ENCODE peak calls at places on chromosomes 6 and 20, in eight cellular contexts. One of them, this sample, is unnamed.

GRCh38 chr20:4957939-4958362 is 43.4 kb downstream of the SLC23A2 start:
- DNase-seq in H1: no peak
- DNase-seq in ovary: no peak
- DNase-seq in glutamatergic neuron: no peak
- DNase-seq in GM06990: peak
- DNase-seq in stromal cell of bone marrow: peak
- DNase-seq in IMR-90: peak
- DNase-seq in stomach: no peak
- DNase-seq in this sample: peak

GRCh38 chr6:7912736-7913517 is 2.3 kb upstream of the TXNDC5 start:
- DNase-seq in H1: no peak
- DNase-seq in ovary: no peak
- DNase-seq in glutamatergic neuron: no peak
- DNase-seq in GM06990: no peak
- DNase-seq in stromal cell of bone marrow: no peak
- DNase-seq in IMR-90: no peak
- DNase-seq in stomach: no peak
- DNase-seq in this sample: no peak

GRCh38 chr20:3719046-3719445 is 6.6 kb upstream of the SIGLEC1 start:
- DNase-seq in H1: no peak
- DNase-seq in ovary: no peak
- DNase-seq in glutamatergic neuron: no peak
- DNase-seq in GM06990: no peak
- DNase-seq in stromal cell of bone marrow: no peak
- DNase-seq in IMR-90: no peak
- DNase-seq in stomach: no peak
- DNase-seq in this sample: no peak

GRCh38 chr6:139230421-139230840 is 61.4 kb downstream of the TXLNB start:
- DNase-seq in H1: no peak
- DNase-seq in ovary: no peak
- DNase-seq in glutamatergic neuron: no peak
- DNase-seq in GM06990: no peak
- DNase-seq in stromal cell of bone marrow: peak
- DNase-seq in IMR-90: peak
- DNase-seq in stomach: no peak
- DNase-seq in this sample: no peak

GRCh38 chr6:73152998-73153757 is 72.1 kb downstream of the KHDC1L start:
- DNase-seq in H1: no peak
- DNase-seq in ovary: no peak
- DNase-seq in glutamatergic neuron: no peak
- DNase-seq in GM06990: no peak
- DNase-seq in stromal cell of bone marrow: peak
- DNase-seq in IMR-90: peak
- DNase-seq in stomach: no peak
- DNase-seq in this sample: no peak

GRCh38 chr6:145631374-145631773 is 103.9 kb downstream of the EPM2A start:
- DNase-seq in H1: no peak
- DNase-seq in ovary: no peak
- DNase-seq in glutamatergic neuron: no peak
- DNase-seq in GM06990: no peak
- DNase-seq in stromal cell of bone marrow: no peak
- DNase-seq in IMR-90: no peak
- DNase-seq in stomach: no peak
- DNase-seq in this sample: no peak

GRCh38 chr6:87848616-87849015 is 146.6 kb upstream of the AKIRIN2 start:
- DNase-seq in H1: no peak
- DNase-seq in ovary: no peak
- DNase-seq in glutamatergic neuron: peak
- DNase-seq in GM06990: no peak
- DNase-seq in stromal cell of bone marrow: no peak
- DNase-seq in IMR-90: no peak
- DNase-seq in stomach: peak
- DNase-seq in this sample: peak

GRCh38 chr6:50826037-50826761 is 7.5 kb downstream of the TFAP2B start:
- DNase-seq in H1: no peak
- DNase-seq in ovary: no peak
- DNase-seq in glutamatergic neuron: no peak
- DNase-seq in GM06990: no peak
- DNase-seq in stromal cell of bone marrow: no peak
- DNase-seq in IMR-90: no peak
- DNase-seq in stomach: no peak
- DNase-seq in this sample: no peak

GRCh38 chr6:131914967-131915751 is 36.0 kb downstream of the CCN2 start:
- DNase-seq in H1: no peak
- DNase-seq in ovary: peak
- DNase-seq in glutamatergic neuron: peak
- DNase-seq in GM06990: peak
- DNase-seq in stromal cell of bone marrow: peak
- DNase-seq in IMR-90: peak
- DNase-seq in stomach: peak
- DNase-seq in this sample: peak

GRCh38 chr6:2476376-2476775 is 231.0 kb upstream of the GMDS start:
- DNase-seq in H1: no peak
- DNase-seq in ovary: no peak
- DNase-seq in glutamatergic neuron: no peak
- DNase-seq in GM06990: no peak
- DNase-seq in stromal cell of bone marrow: peak
- DNase-seq in IMR-90: no peak
- DNase-seq in stomach: no peak
- DNase-seq in this sample: peak

GRCh38 chr20:36051318-36052116 is 83.1 kb downstream of the CNBD2 start:
- DNase-seq in H1: peak
- DNase-seq in ovary: no peak
- DNase-seq in glutamatergic neuron: no peak
- DNase-seq in GM06990: no peak
- DNase-seq in stromal cell of bone marrow: no peak
- DNase-seq in IMR-90: no peak
- DNase-seq in stomach: no peak
- DNase-seq in this sample: no peak

GRCh38 chr6:139860193-139860592 is 485.7 kb upstream of the CITED2 start:
- DNase-seq in H1: no peak
- DNase-seq in ovary: no peak
- DNase-seq in glutamatergic neuron: no peak
- DNase-seq in GM06990: no peak
- DNase-seq in stromal cell of bone marrow: no peak
- DNase-seq in IMR-90: no peak
- DNase-seq in stomach: no peak
- DNase-seq in this sample: no peak

GRCh38 chr6:6843057-6843627 is 254.6 kb downstream of the LY86 start:
- DNase-seq in H1: no peak
- DNase-seq in ovary: no peak
- DNase-seq in glutamatergic neuron: no peak
- DNase-seq in GM06990: no peak
- DNase-seq in stromal cell of bone marrow: peak
- DNase-seq in IMR-90: peak
- DNase-seq in stomach: no peak
- DNase-seq in this sample: no peak

GRCh38 chr6:108585921-108586320 is 25.2 kb downstream of the FOXO3 start:
- DNase-seq in H1: no peak
- DNase-seq in ovary: no peak
- DNase-seq in glutamatergic neuron: no peak
- DNase-seq in GM06990: no peak
- DNase-seq in stromal cell of bone marrow: no peak
- DNase-seq in IMR-90: no peak
- DNase-seq in stomach: no peak
- DNase-seq in this sample: no peak

GRCh38 chr6:40845588-40845987 is 193.4 kb downstream of the UNC5CL start:
- DNase-seq in H1: peak
- DNase-seq in ovary: peak
- DNase-seq in glutamatergic neuron: peak
- DNase-seq in GM06990: peak
- DNase-seq in stromal cell of bone marrow: no peak
- DNase-seq in IMR-90: peak
- DNase-seq in stomach: peak
- DNase-seq in this sample: peak

GRCh38 chr6:46263709-46264091 is 92.9 kb upstream of the ENPP5 start:
- DNase-seq in H1: no peak
- DNase-seq in ovary: no peak
- DNase-seq in glutamatergic neuron: no peak
- DNase-seq in GM06990: no peak
- DNase-seq in stromal cell of bone marrow: peak
- DNase-seq in IMR-90: peak
- DNase-seq in stomach: no peak
- DNase-seq in this sample: no peak

GRCh38 chr6:36126553-36127458 is 3.5 kb upstream of the MAPK13 start:
- DNase-seq in H1: no peak
- DNase-seq in ovary: no peak
- DNase-seq in glutamatergic neuron: no peak
- DNase-seq in GM06990: no peak
- DNase-seq in stromal cell of bone marrow: no peak
- DNase-seq in IMR-90: peak
- DNase-seq in stomach: no peak
- DNase-seq in this sample: no peak

GRCh38 chr20:17636523-17637412 is 45.3 kb downstream of the RRBP1 start:
- DNase-seq in H1: no peak
- DNase-seq in ovary: no peak
- DNase-seq in glutamatergic neuron: peak
- DNase-seq in GM06990: no peak
- DNase-seq in stromal cell of bone marrow: no peak
- DNase-seq in IMR-90: no peak
- DNase-seq in stomach: no peak
- DNase-seq in this sample: no peak

GRCh38 chr6:167759206-167759605 is 67.5 kb upstream of the AFDN start:
- DNase-seq in H1: no peak
- DNase-seq in ovary: no peak
- DNase-seq in glutamatergic neuron: no peak
- DNase-seq in GM06990: no peak
- DNase-seq in stromal cell of bone marrow: no peak
- DNase-seq in IMR-90: no peak
- DNase-seq in stomach: no peak
- DNase-seq in this sample: no peak

GRCh38 chr6:36387440-36388303 is at the start of gene ETV7:
- DNase-seq in H1: peak
- DNase-seq in ovary: peak
- DNase-seq in glutamatergic neuron: no peak
- DNase-seq in GM06990: peak
- DNase-seq in stromal cell of bone marrow: peak
- DNase-seq in IMR-90: peak
- DNase-seq in stomach: peak
- DNase-seq in this sample: peak

GRCh38 chr6:140041571-140042332 is 667.3 kb upstream of the CITED2 start:
- DNase-seq in H1: no peak
- DNase-seq in ovary: no peak
- DNase-seq in glutamatergic neuron: no peak
- DNase-seq in GM06990: no peak
- DNase-seq in stromal cell of bone marrow: no peak
- DNase-seq in IMR-90: no peak
- DNase-seq in stomach: no peak
- DNase-seq in this sample: no peak

GRCh38 chr6:4812068-4812467 is 35.9 kb downstream of the CDYL start:
- DNase-seq in H1: no peak
- DNase-seq in ovary: no peak
- DNase-seq in glutamatergic neuron: no peak
- DNase-seq in GM06990: no peak
- DNase-seq in stromal cell of bone marrow: no peak
- DNase-seq in IMR-90: no peak
- DNase-seq in stomach: no peak
- DNase-seq in this sample: no peak

GRCh38 chr6:139648430-139649000 is 274.1 kb upstream of the CITED2 start:
- DNase-seq in H1: no peak
- DNase-seq in ovary: no peak
- DNase-seq in glutamatergic neuron: no peak
- DNase-seq in GM06990: no peak
- DNase-seq in stromal cell of bone marrow: no peak
- DNase-seq in IMR-90: no peak
- DNase-seq in stomach: no peak
- DNase-seq in this sample: no peak

GRCh38 chr6:18053071-18053475 is 65.6 kb upstream of the KIF13A start:
- DNase-seq in H1: no peak
- DNase-seq in ovary: no peak
- DNase-seq in glutamatergic neuron: no peak
- DNase-seq in GM06990: no peak
- DNase-seq in stromal cell of bone marrow: peak
- DNase-seq in IMR-90: peak
- DNase-seq in stomach: no peak
- DNase-seq in this sample: no peak

GRCh38 chr6:107423474-107423873 is 35.9 kb downstream of the PDSS2 start:
- DNase-seq in H1: no peak
- DNase-seq in ovary: no peak
- DNase-seq in glutamatergic neuron: no peak
- DNase-seq in GM06990: no peak
- DNase-seq in stromal cell of bone marrow: no peak
- DNase-seq in IMR-90: no peak
- DNase-seq in stomach: no peak
- DNase-seq in this sample: no peak

GRCh38 chr20:50404419-50405234 is 105.6 kb upstream of the PTPN1 start:
- DNase-seq in H1: no peak
- DNase-seq in ovary: no peak
- DNase-seq in glutamatergic neuron: no peak
- DNase-seq in GM06990: no peak
- DNase-seq in stromal cell of bone marrow: no peak
- DNase-seq in IMR-90: no peak
- DNase-seq in stomach: no peak
- DNase-seq in this sample: no peak

GRCh38 chr6:122623279-122623678 is 13.1 kb downstream of the PKIB start:
- DNase-seq in H1: no peak
- DNase-seq in ovary: no peak
- DNase-seq in glutamatergic neuron: no peak
- DNase-seq in GM06990: no peak
- DNase-seq in stromal cell of bone marrow: no peak
- DNase-seq in IMR-90: no peak
- DNase-seq in stomach: no peak
- DNase-seq in this sample: no peak

GRCh38 chr6:130603391-130603790 is 223.8 kb upstream of the SMLR1 start:
- DNase-seq in H1: no peak
- DNase-seq in ovary: no peak
- DNase-seq in glutamatergic neuron: no peak
- DNase-seq in GM06990: no peak
- DNase-seq in stromal cell of bone marrow: no peak
- DNase-seq in IMR-90: no peak
- DNase-seq in stomach: no peak
- DNase-seq in this sample: no peak

GRCh38 chr20:1881240-1881835 is 13.9 kb upstream of the SIRPA start:
- DNase-seq in H1: no peak
- DNase-seq in ovary: no peak
- DNase-seq in glutamatergic neuron: no peak
- DNase-seq in GM06990: no peak
- DNase-seq in stromal cell of bone marrow: no peak
- DNase-seq in IMR-90: no peak
- DNase-seq in stomach: no peak
- DNase-seq in this sample: no peak

GRCh38 chr6:91476000-91476399 is 889.1 kb upstream of the MAP3K7 start:
- DNase-seq in H1: no peak
- DNase-seq in ovary: no peak
- DNase-seq in glutamatergic neuron: no peak
- DNase-seq in GM06990: no peak
- DNase-seq in stromal cell of bone marrow: peak
- DNase-seq in IMR-90: peak
- DNase-seq in stomach: no peak
- DNase-seq in this sample: peak

GRCh38 chr6:34213772-34214171 is 22.9 kb upstream of the HMGA1 start:
- DNase-seq in H1: no peak
- DNase-seq in ovary: no peak
- DNase-seq in glutamatergic neuron: no peak
- DNase-seq in GM06990: no peak
- DNase-seq in stromal cell of bone marrow: no peak
- DNase-seq in IMR-90: peak
- DNase-seq in stomach: no peak
- DNase-seq in this sample: no peak

GRCh38 chr6:39724787-39725631 is at the start of gene KIF6:
- DNase-seq in H1: peak
- DNase-seq in ovary: peak
- DNase-seq in glutamatergic neuron: peak
- DNase-seq in GM06990: peak
- DNase-seq in stromal cell of bone marrow: peak
- DNase-seq in IMR-90: peak
- DNase-seq in stomach: peak
- DNase-seq in this sample: peak

GRCh38 chr6:56714982-56715456 is 72.3 kb upstream of the DST start:
- DNase-seq in H1: no peak
- DNase-seq in ovary: no peak
- DNase-seq in glutamatergic neuron: no peak
- DNase-seq in GM06990: no peak
- DNase-seq in stromal cell of bone marrow: peak
- DNase-seq in IMR-90: peak
- DNase-seq in stomach: no peak
- DNase-seq in this sample: no peak

GRCh38 chr6:13024616-13025015 is 303.7 kb downstream of the TBC1D7 start:
- DNase-seq in H1: no peak
- DNase-seq in ovary: no peak
- DNase-seq in glutamatergic neuron: no peak
- DNase-seq in GM06990: no peak
- DNase-seq in stromal cell of bone marrow: no peak
- DNase-seq in IMR-90: no peak
- DNase-seq in stomach: no peak
- DNase-seq in this sample: no peak